ENCODE peak calls at places on chromosomes 12 and 14, in eight cellular contexts. O, W, K, P, Q, H, E and Y are unnamed samples.

GRCh38 chr12:102438823-102439205 is 41.5 kb downstream of the IGF1 start:
- DNase-seq in Q (no peak), K (no peak), P (no peak), W (no peak), O (no peak), H (no peak), E (no peak), Y (no peak)

GRCh38 chr12:121467638-121468403 is 67.9 kb downstream of the RNF34 start:
- DNase-seq in W (no peak), P (no peak), K (peak; percentile 26), O (no peak), Q (peak; percentile 42), E (no peak), H (no peak), Y (no peak)

GRCh38 chr12:55330446-55330845 is at the start of gene OR6C3:
- DNase-seq in K (no peak), H (no peak), W (no peak), O (no peak), E (no peak), P (no peak), Q (no peak), Y (no peak)

GRCh38 chr14:30088620-30089019 is 161.0 kb upstream of the PRKD1 start:
- DNase-seq in H (no peak), K (no peak), E (no peak), W (no peak), P (no peak), Q (no peak), O (no peak), Y (no peak)

GRCh38 chr12:10873374-10873773 is 10.7 kb downstream of the PRH1 start:
- DNase-seq in Q (no peak), K (peak; percentile 80), H (no peak), E (peak; percentile 35), O (no peak), W (no peak), P (no peak), Y (no peak)

GRCh38 chr12:91990525-91990924 is 155.1 kb downstream of the BTG1 start:
- DNase-seq in O (no peak), K (peak; percentile 39), Q (no peak), P (no peak), E (peak; percentile 63), H (no peak), W (no peak), Y (no peak)

GRCh38 chr12:124648710-124649384 is 81.4 kb upstream of the NCOR2 start:
- DNase-seq in O (no peak), H (no peak), W (no peak), E (no peak), K (no peak), P (no peak), Q (no peak), Y (no peak)

GRCh38 chr12:119695034-119695433 is 27.1 kb downstream of the PRKAB1 start:
- DNase-seq in P (no peak), E (no peak), K (peak; percentile 21), Q (no peak), O (no peak), W (no peak), H (no peak), Y (no peak)

GRCh38 chr14:101594511-101595148 is 33.3 kb downstream of the DIO3 start:
- DNase-seq in Q (no peak), H (no peak), O (no peak), W (no peak), P (no peak), K (no peak), E (no peak), Y (no peak)

GRCh38 chr12:49345840-49346658 is 639 bp upstream of the DNAJC22 start:
- DNase-seq in H (no peak), K (no peak), Q (no peak), E (no peak), P (no peak), O (no peak), W (no peak), Y (no peak)

GRCh38 chr12:116339062-116339461 is 61.6 kb upstream of the MED13L start:
- DNase-seq in Q (no peak), P (peak; percentile 82), E (no peak), K (no peak), W (no peak), O (no peak), H (no peak), Y (no peak)

GRCh38 chr14:105063041-105063440 is 2.2 kb downstream of the GPR132 start:
- DNase-seq in H (no peak), E (no peak), Q (no peak), P (no peak), K (no peak), O (no peak), W (no peak), Y (no peak)

GRCh38 chr12:54035561-54036377 is 2.9 kb downstream of the HOXC5 start:
- DNase-seq in K (no peak), O (no peak), H (no peak), E (no peak), Q (no peak), W (no peak), P (no peak), Y (no peak)

GRCh38 chr12:45379261-45379660 is 163.4 kb downstream of the ANO6 start:
- DNase-seq in P (no peak), O (peak; percentile 68), Q (no peak), H (no peak), E (peak; percentile 50), W (no peak), K (peak; percentile 50), Y (no peak)

GRCh38 chr14:75609606-75610476 is 31.4 kb downstream of the FLVCR2 start:
- DNase-seq in W (no peak), O (no peak), P (peak; percentile 38), K (peak; percentile 54), E (no peak), H (no peak), Q (no peak), Y (peak; percentile 5)

GRCh38 chr14:68599896-68600620 is 192.8 kb downstream of the ZFP36L1 start:
- DNase-seq in P (no peak), W (no peak), Q (no peak), H (no peak), O (no peak), K (no peak), E (no peak), Y (no peak)

GRCh38 chr12:66279127-66279712 is 23.1 kb upstream of the HELB start:
- DNase-seq in H (no peak), K (peak; percentile 54), O (no peak), W (no peak), E (peak; percentile 22), Q (peak; percentile 51), P (peak; percentile 59), Y (no peak)

GRCh38 chr12:93062100-93062419 is 133.0 kb upstream of the EEA1 start:
- DNase-seq in P (no peak), K (no peak), W (no peak), H (no peak), O (no peak), E (no peak), Q (no peak), Y (no peak)